ENCODE peak calls at places on chromosomes 12 and 14, in eight cellular contexts. Y is keratinocyte, Q is AG09309, R is cardiac fibroblast, L is IMR-90, C is GM12865, M is lower lobe of right lung, P is fibroblast of mammary gland. N is an unnamed sample.

GRCh38 chr12:42119085-42119633 is 25.5 kb downstream of the GXYLT1 start:
- DNase-seq in Y (no peak), Q (peak), R (peak), L (peak), C (peak), M (no peak), P (peak), N (no peak)

GRCh38 chr12:38956337-38956736 is 50.9 kb upstream of the CPNE8 start:
- DNase-seq in Y (no peak), Q (no peak), R (peak), L (no peak), C (no peak), M (no peak), P (no peak), N (no peak)

GRCh38 chr14:104979758-104980591 is 1.8 kb upstream of the AHNAK2 start:
- DNase-seq in Y (no peak), Q (no peak), R (peak), L (peak), C (no peak), M (peak), P (no peak), N (no peak)

GRCh38 chr12:118010903-118011302 is 5.6 kb upstream of the RFC5 start:
- DNase-seq in Y (no peak), Q (no peak), R (no peak), L (no peak), C (no peak), M (no peak), P (no peak), N (no peak)

GRCh38 chr14:36301159-36301558 is 19.3 kb downstream of the MBIP start:
- DNase-seq in Y (no peak), Q (no peak), R (peak), L (peak), C (no peak), M (no peak), P (peak), N (no peak)

GRCh38 chr14:42523656-42524055 is 917.0 kb downstream of the LRFN5 start:
- DNase-seq in Y (no peak), Q (no peak), R (no peak), L (no peak), C (peak), M (no peak), P (peak), N (no peak)

GRCh38 chr14:68894123-68894522 is 85.0 kb downstream of the ACTN1 start:
- DNase-seq in Y (no peak), Q (no peak), R (peak), L (peak), C (no peak), M (peak), P (peak), N (no peak)

GRCh38 chr12:107929436-107929835 is 154.9 kb downstream of the ASCL4 start:
- DNase-seq in Y (no peak), Q (peak), R (peak), L (peak), C (peak), M (no peak), P (peak), N (no peak)

GRCh38 chr12:107778383-107779015 is 4.0 kb downstream of the ASCL4 start:
- DNase-seq in Y (no peak), Q (no peak), R (no peak), L (no peak), C (no peak), M (no peak), P (no peak), N (no peak)

GRCh38 chr12:41188058-41188840 is at the start of gene PDZRN4:
- DNase-seq in Y (no peak), Q (no peak), R (no peak), L (no peak), C (no peak), M (peak), P (no peak), N (no peak)

GRCh38 chr14:38502241-38502640 is 246.3 kb upstream of the CLEC14A start:
- DNase-seq in Y (no peak), Q (no peak), R (peak), L (peak), C (no peak), M (no peak), P (no peak), N (no peak)

GRCh38 chr12:550473-551260 is 90.9 kb downstream of the B4GALNT3 start:
- DNase-seq in Y (no peak), Q (no peak), R (no peak), L (no peak), C (no peak), M (no peak), P (no peak), N (no peak)

GRCh38 chr12:6613776-6614512 is 6.8 kb upstream of the CHD4 start:
- DNase-seq in Y (no peak), Q (peak), R (peak), L (peak), C (peak), M (peak), P (peak), N (peak)

GRCh38 chr12:24491968-24492367 is 456.9 kb downstream of the BCAT1 start:
- DNase-seq in Y (no peak), Q (no peak), R (no peak), L (no peak), C (no peak), M (no peak), P (no peak), N (no peak)

GRCh38 chr14:49659526-49660455 is 24.7 kb upstream of the DNAAF2 start:
- DNase-seq in Y (no peak), Q (no peak), R (no peak), L (no peak), C (no peak), M (no peak), P (no peak), N (no peak)

GRCh38 chr12:59075968-59076367 is 155.7 kb upstream of the LRIG3 start:
- DNase-seq in Y (no peak), Q (no peak), R (no peak), L (no peak), C (no peak), M (no peak), P (no peak), N (no peak)
- TF ChIP-seq CTCF in Y (no peak), Q (no peak), R (peak), L (no peak), C (no peak), M (no peak), P (peak), N (peak)

DNA sequence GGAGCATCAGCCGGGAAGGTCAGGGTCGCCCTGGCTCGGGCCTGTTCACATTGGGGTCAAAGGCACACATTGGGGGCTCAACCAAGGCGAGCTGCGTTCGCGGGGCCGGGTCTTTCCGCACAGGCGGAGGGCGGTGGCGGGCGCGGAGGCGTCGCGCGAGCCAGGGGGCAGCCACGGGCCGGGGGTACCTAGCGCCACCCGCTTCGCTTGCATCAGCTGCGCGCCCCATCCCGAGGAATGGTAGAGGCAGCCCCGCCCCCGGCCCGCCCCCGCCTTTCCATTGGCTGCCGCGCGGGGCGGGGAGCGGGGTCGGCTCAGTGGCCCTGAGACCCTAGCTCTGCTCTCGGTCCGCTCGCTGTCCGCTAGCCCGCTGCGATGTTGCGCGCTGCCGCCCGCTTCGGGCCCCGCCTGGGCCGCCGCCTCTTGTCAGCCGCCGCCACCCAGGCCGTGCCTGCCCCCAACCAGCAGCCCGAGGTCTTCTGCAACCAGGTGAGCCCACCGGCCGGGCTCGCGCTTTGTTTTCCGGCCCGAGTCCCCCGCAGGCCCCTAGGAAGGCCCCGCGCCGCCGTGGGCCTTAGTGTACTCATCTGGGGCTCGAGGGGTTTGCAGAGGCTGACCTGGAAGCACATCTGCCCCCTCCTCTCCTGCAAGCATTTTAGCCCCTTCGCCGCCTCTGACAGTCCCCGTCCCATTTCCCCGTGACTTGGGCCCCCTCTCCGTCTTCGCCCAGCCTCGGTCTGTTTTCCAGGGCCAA is at the start of gene ALDH2:
- DNase-seq in Y (no peak), Q (no peak), R (peak), L (peak), C (peak), M (peak), P (no peak), N (peak)
- TF ChIP-seq CTCF in Y (peak), Q (no peak), R (no peak), L (peak), C (no peak), M (peak), P (no peak), N (no peak)

GRCh38 chr14:77275041-77275854 is 4.2 kb upstream of the NGB start:
- DNase-seq in Y (no peak), Q (no peak), R (no peak), L (no peak), C (no peak), M (no peak), P (no peak), N (no peak)

GRCh38 chr14:77276295-77276935 is 5.4 kb upstream of the NGB start:
- DNase-seq in Y (no peak), Q (no peak), R (no peak), L (no peak), C (no peak), M (no peak), P (no peak), N (no peak)

GRCh38 chr14:77275855-77276153 is 4.8 kb upstream of the NGB start:
- DNase-seq in Y (no peak), Q (no peak), R (no peak), L (no peak), C (no peak), M (no peak), P (no peak), N (no peak)

GRCh38 chr14:77278461-77279230 is 7.6 kb upstream of the NGB start:
- DNase-seq in Y (no peak), Q (no peak), R (no peak), L (no peak), C (no peak), M (no peak), P (no peak), N (no peak)

GRCh38 chr14:77276959-77277358 is 6.0 kb upstream of the NGB start:
- DNase-seq in Y (no peak), Q (no peak), R (no peak), L (no peak), C (no peak), M (no peak), P (no peak), N (no peak)
- TF ChIP-seq CTCF in Y (no peak), Q (no peak), R (no peak), L (no peak), C (no peak), M (no peak), P (no peak), N (no peak)

DNA sequence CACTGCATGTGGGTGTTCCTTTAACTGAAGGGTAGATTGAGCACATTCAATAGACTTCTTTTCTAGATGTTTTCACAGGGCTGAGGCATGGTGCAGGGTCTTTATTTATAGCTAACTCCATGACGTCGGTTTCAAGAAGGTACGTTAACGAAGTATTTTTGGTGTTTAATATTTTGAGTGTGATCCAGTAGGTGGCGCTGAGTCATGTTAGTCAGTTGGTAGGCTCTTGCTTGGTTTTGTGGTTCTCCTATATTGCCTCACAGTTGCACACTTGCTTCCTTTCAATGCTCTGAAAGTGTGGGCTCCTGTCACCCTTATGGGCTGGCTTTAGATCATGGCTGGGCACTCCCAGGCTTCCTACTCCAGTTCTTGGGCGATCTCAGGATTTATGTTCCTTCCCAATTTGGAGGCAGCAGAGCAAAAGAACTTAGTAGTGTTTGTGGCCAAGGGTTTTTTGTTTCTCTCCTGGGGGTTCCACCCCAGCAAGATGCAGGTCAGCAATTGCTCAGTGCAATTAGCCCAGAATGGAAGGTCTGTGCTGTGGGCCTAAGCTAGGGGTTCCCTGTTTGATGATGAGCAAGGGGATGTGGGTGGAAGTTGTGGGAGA is 471.6 kb upstream of the FOXG1 start:
- DNase-seq in Y (no peak), Q (no peak), R (peak), L (no peak), C (no peak), M (no peak), P (peak), N (no peak)
- TF ChIP-seq CTCF in Y (peak), Q (no peak), R (peak), L (no peak), C (no peak), M (no peak), P (peak), N (peak)

GRCh38 chr12:89461649-89462612 is 62.7 kb downstream of the GALNT4 start:
- DNase-seq in Y (no peak), Q (peak), R (peak), L (peak), C (peak), M (no peak), P (peak), N (no peak)
- TF ChIP-seq CTCF in Y (no peak), Q (peak), R (peak), L (peak), C (peak), M (peak), P (peak), N (peak)

DNA sequence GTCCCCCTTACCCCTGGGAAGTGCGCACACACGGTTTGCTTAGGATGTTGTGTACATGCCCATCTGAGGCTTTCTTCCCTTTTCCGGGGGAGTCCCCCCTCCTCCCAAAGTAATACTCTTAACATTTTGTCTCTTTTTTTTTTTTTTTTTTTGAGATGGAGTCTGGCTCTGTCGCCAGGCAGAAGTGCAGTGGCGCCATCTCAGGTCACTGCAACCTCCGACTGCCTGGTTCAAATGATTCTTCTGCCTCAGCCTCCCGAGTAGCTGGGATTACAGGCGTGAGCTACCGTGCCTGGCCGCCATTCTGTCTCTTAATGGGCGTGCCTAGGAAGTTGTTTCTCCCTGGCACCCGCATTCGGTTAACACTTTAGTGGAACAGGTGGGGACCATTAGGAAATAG is 4.5 kb upstream of the GMFB start:
- DNase-seq in Y (no peak), Q (no peak), R (no peak), L (no peak), C (no peak), M (no peak), P (no peak), N (no peak)
- TF ChIP-seq CTCF in Y (peak), Q (no peak), R (no peak), L (no peak), C (no peak), M (no peak), P (no peak), N (no peak)

DNA sequence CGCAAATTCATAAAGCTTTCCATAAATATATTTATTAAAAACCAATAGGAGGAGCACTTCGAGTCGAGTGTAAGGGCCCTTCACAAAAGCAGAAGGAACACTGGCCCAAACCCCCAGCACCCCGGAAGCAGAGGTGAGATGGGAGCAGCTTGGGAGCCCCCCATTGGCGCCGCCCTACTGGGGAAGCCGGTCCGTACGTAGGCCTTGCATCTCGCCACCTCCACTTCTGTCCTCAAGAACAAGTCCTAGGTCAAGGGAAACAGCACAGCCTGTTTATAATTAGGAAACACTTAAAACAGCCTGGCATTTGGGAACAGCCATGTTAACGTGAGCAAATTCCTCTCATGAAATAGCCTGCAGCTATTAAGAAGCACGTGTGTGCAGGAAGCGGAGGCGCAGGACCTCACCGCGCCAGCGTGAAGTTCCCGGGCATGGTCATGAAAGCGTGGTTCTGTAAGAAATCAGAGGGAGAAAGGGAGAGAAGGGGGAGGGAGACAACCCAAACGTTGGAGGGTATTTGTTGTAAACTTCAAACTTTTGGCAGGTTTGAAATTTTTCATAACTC is 7.7 kb downstream of the ANKRD9 start:
- DNase-seq in Y (no peak), Q (no peak), R (no peak), L (no peak), C (no peak), M (no peak), P (no peak), N (no peak)
- TF ChIP-seq CTCF in Y (peak), Q (peak), R (no peak), L (no peak), C (no peak), M (no peak), P (no peak), N (peak)

DNA sequence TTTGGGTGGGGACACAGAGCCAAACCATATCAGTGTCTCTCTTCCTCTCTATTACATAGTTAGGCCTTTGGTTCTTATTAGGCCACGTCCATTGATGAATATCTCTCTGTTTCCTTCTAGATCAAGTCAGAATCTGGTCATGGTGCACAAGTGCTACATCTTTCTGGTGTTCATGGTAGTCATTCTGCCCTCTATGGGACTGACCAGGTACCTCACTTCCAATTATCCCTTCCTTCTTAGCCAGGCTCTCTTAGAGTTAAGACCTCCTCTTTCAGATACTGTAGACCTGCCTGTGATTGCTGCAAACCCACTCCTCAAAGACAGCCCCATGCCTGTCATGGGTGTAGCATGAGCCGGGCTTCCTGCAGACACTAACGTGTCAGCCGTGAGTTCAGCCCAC is 25.2 kb downstream of the NGB start:
- DNase-seq in Y (no peak), Q (no peak), R (no peak), L (no peak), C (no peak), M (no peak), P (peak), N (no peak)
- TF ChIP-seq CTCF in Y (peak), Q (no peak), R (no peak), L (no peak), C (peak), M (no peak), P (peak), N (peak)

GRCh38 chr12:97404549-97404948 is 58.1 kb upstream of the RMST start:
- DNase-seq in Y (no peak), Q (no peak), R (peak), L (peak), C (peak), M (no peak), P (peak), N (no peak)
- TF ChIP-seq CTCF in Y (peak), Q (peak), R (peak), L (peak), C (peak), M (peak), P (peak), N (peak)